ENCODE peak calls at places on chromosome 7, in ten cellular contexts. D is psoas muscle, P is tibial nerve, S is BJ, B is AG09309, L is kidney, Z is epithelial cell of esophagus, H is fibroblast of lung, R is lower leg skin, E is bronchial epithelial cell. A is an unnamed sample.

GRCh38 chr7:43569424-43569823 is 13.5 kb upstream of the STK17A start:
- DNase-seq in D (no peak), P (no peak), S (peak), B (no peak), L (no peak), Z (peak), H (peak), R (no peak), E (peak), A (peak)

GRCh38 chr7:18508441-18509427 is 13.2 kb downstream of the HDAC9 start:
- DNase-seq in D (no peak), P (no peak), S (peak), B (peak), L (no peak), Z (peak), H (peak), R (no peak), E (peak), A (peak)

GRCh38 chr7:25495342-25495855 is 267.1 kb upstream of the NPVF start:
- DNase-seq in D (no peak), P (peak), S (no peak), B (no peak), L (no peak), Z (no peak), H (no peak), R (no peak), E (no peak), A (no peak)

GRCh38 chr7:156614434-156615264 is 25.9 kb upstream of the RNF32 start:
- DNase-seq in D (no peak), P (no peak), S (no peak), B (no peak), L (no peak), Z (no peak), H (no peak), R (no peak), E (no peak), A (no peak)

GRCh38 chr7:98810166-98810802 is 59.5 kb downstream of the TMEM130 start:
- DNase-seq in D (no peak), P (no peak), S (no peak), B (no peak), L (no peak), Z (no peak), H (peak), R (no peak), E (no peak), A (no peak)

GRCh38 chr7:1693991-1694524 is 24.0 kb downstream of the ELFN1 start:
- DNase-seq in D (peak), P (peak), S (no peak), B (no peak), L (peak), Z (no peak), H (peak), R (peak), E (no peak), A (peak)

GRCh38 chr7:33854178-33854577 is 51.2 kb upstream of the BMPER start:
- DNase-seq in D (no peak), P (no peak), S (peak), B (peak), L (no peak), Z (peak), H (peak), R (no peak), E (peak), A (peak)

GRCh38 chr7:82364671-82365070 is 78.9 kb downstream of the CACNA2D1 start:
- DNase-seq in D (no peak), P (no peak), S (no peak), B (no peak), L (no peak), Z (no peak), H (no peak), R (no peak), E (no peak), A (no peak)

GRCh38 chr7:149161241-149161848 is 14.1 kb downstream of the ZNF398 start:
- DNase-seq in D (no peak), P (no peak), S (no peak), B (no peak), L (no peak), Z (peak), H (peak), R (no peak), E (peak), A (no peak)

GRCh38 chr7:149714081-149714909 is 59.1 kb downstream of the ZNF467 start:
- DNase-seq in D (peak), P (peak), S (peak), B (no peak), L (peak), Z (peak), H (peak), R (peak), E (peak), A (peak)

DNA sequence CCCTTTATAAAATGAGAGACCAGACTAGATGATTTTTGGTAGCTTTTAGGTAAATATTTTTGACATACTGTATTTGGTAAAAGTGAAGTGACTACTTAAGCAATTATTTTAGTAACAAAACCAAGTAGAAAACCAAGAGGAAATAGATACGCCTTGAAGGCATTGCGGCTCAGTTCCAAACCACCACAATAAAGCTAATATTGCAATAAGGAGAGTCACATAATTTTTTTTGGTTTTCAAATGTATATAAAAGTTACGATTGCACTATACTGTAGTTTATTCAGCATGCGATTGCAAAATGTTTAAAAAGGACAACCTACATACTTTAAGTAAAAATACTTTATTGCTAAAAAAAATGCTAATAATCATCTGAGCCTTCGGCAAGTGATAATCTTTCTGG is 581.7 kb upstream of the POT1 start:
- DNase-seq in D (no peak), P (no peak), S (no peak), B (no peak), L (no peak), Z (peak), H (no peak), R (no peak), E (peak), A (no peak)
- H3K4me3 ChIP-seq in D (no peak), P (no peak), S (no peak), B (no peak), L (no peak), Z (no peak), H (no peak), R (no peak), E (no peak), A (no peak)

DNA sequence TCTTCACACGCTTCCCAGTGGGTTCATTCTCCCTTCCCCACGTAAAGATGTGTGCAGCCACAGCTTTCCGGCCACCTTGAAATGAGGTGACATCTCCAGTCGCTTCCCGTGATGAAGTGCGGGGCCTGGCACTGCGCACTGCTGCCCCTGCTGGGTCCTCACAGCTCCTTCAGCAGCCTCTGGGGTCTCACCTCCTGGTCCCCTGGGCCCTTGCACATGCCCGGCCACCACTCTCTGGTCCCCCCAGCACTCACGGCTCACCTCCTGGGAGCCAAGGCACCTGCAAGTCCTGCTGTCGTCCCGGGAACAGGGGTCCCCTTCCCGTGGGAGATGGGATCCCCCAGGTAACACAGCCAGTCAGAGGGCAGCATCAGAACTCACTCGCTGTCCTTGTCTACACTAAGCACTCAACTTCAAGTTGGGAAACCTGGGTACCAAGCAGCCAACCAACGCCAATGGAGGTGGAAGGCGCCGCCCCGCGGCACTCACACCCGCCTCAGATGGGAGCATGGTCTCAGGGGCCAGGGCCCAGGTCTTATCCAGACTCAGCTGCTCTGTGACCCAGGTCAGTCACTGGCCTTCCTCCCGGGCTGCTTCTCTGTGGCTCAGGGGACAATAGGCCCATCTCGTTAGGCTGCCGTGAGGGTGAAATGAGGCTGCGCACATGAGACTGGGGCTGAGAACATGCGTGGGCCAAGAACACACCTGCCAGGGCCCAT is 176.2 kb downstream of the PTPRN2 start:
- DNase-seq in D (no peak), P (no peak), S (no peak), B (no peak), L (peak), Z (no peak), H (no peak), R (peak), E (no peak), A (no peak)
- TF ChIP-seq CTCF in D (no peak), P (no peak), S (no peak), B (no peak), L (no peak), Z (no peak), H (no peak), R (no peak), E (no peak), A (no peak)

GRCh38 chr7:93910076-93910994 is 4.0 kb downstream of the GNGT1 start:
- DNase-seq in D (peak), P (no peak), S (peak), B (no peak), L (no peak), Z (no peak), H (peak), R (no peak), E (peak), A (peak)

GRCh38 chr7:93913197-93913596 is 6.8 kb downstream of the GNGT1 start:
- DNase-seq in D (no peak), P (no peak), S (no peak), B (no peak), L (no peak), Z (no peak), H (no peak), R (no peak), E (no peak), A (no peak)

DNA sequence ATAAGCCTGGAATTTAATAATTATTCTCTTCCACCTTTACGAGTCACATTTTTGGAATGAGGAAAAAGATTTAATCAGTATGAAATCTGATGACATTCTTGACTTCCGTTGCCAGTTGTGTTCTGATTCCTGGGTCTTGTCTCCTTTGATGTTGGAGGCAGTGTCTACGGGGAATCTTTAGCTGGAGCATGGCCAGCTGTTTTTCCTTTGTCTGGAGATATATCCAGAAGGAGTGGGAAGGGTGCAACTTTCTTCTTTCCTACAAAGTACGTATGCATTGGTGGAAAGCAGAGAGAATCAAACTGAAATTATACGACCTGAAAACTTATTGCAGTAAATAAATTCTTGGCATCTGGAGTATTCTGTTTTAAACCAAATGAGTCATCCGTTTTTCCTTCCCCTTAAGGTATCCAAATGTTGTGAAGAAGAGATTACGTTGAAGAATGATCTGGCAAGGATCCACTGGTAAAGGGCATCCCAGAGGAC is 6.9 kb upstream of the GNG11 start:
- DNase-seq in D (no peak), P (no peak), S (no peak), B (no peak), L (no peak), Z (peak), H (peak), R (no peak), E (peak), A (peak)
- H3K4me3 ChIP-seq in D (no peak), P (no peak), S (no peak), B (no peak), L (no peak), Z (no peak), H (no peak), R (no peak), E (no peak), A (no peak)

GRCh38 chr7:140982508-140982907 is 32.2 kb downstream of the MRPS33 start:
- DNase-seq in D (no peak), P (no peak), S (no peak), B (no peak), L (no peak), Z (no peak), H (no peak), R (no peak), E (no peak), A (no peak)

GRCh38 chr7:140989068-140989467 is 25.7 kb downstream of the MRPS33 start:
- DNase-seq in D (no peak), P (no peak), S (no peak), B (no peak), L (no peak), Z (no peak), H (no peak), R (no peak), E (no peak), A (no peak)

DNA sequence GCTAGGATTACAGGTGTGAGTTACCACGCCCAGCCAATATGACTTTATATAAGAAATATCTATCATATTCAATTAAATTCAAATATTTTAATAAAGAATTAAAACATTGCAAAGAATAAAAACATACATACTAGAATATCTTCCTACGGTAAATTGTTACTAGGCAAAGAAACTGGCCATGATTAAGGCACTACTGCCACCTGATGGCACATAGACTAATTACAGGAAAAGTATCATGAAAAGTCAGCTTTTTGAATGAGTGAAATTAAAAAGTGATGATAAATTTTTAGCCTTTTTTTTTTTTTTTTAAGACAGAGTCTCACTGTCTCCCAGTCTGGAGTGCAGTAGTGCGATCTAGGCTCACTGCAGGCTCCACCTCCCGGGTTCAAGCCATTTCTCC is 30.9 kb downstream of the MRPS33 start:
- DNase-seq in D (no peak), P (no peak), S (no peak), B (no peak), L (no peak), Z (no peak), H (no peak), R (no peak), E (no peak), A (no peak)
- TF ChIP-seq CTCF in D (no peak), P (no peak), S (peak), B (no peak), L (no peak), Z (no peak), H (peak), R (no peak), E (no peak), A (no peak)

GRCh38 chr7:64849250-64849923 is 53.7 kb upstream of the ZNF273 start:
- DNase-seq in D (peak), P (no peak), S (no peak), B (no peak), L (no peak), Z (peak), H (peak), R (no peak), E (peak), A (peak)

GRCh38 chr7:64854969-64855368 is 48.1 kb upstream of the ZNF273 start:
- DNase-seq in D (no peak), P (no peak), S (no peak), B (no peak), L (no peak), Z (peak), H (no peak), R (no peak), E (no peak), A (no peak)

GRCh38 chr7:64853679-64854078 is 49.4 kb upstream of the ZNF273 start:
- DNase-seq in D (no peak), P (no peak), S (no peak), B (no peak), L (no peak), Z (no peak), H (no peak), R (no peak), E (no peak), A (no peak)

GRCh38 chr7:64849924-64850499 is 53.1 kb upstream of the ZNF273 start:
- DNase-seq in D (no peak), P (no peak), S (no peak), B (no peak), L (no peak), Z (no peak), H (no peak), R (no peak), E (no peak), A (no peak)
- H3K4me3 ChIP-seq in D (no peak), P (no peak), S (no peak), B (no peak), L (no peak), Z (no peak), H (no peak), R (no peak), E (no peak), A (no peak)

GRCh38 chr7:134878731-134879295 is 99.4 kb downstream of the CALD1 start:
- DNase-seq in D (no peak), P (no peak), S (no peak), B (no peak), L (no peak), Z (no peak), H (no peak), R (no peak), E (no peak), A (no peak)
- TF ChIP-seq CTCF in D (no peak), P (no peak), S (no peak), B (no peak), L (no peak), Z (peak), H (no peak), R (no peak), E (no peak), A (peak)

DNA sequence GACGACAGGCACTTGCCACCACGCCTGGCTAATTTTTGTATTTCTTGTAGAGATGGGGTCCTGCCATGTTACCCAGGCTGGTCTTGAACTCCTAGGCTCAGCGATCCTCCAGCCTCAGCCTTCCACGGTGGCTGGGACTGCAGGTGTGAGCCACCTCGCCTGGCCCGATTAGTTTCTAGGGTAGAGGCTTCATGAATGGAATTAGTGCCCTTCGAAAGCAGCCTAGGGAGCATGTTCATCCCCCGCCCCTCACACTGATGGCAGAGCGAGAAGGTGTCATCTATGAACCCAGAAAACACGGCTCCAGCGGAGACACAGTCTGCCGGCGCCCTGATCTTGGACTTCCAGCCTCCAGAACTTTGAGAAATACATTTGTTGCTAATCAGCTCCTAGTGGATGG is 10.2 kb downstream of the PDGFA start:
- DNase-seq in D (peak), P (no peak), S (no peak), B (no peak), L (peak), Z (no peak), H (no peak), R (no peak), E (no peak), A (no peak)
- H3K4me3 ChIP-seq in D (no peak), P (no peak), S (no peak), B (no peak), L (no peak), Z (no peak), H (no peak), R (no peak), E (no peak), A (no peak)

GRCh38 chr7:73980206-73980605 is 47.8 kb upstream of the ELN start:
- DNase-seq in D (peak), P (no peak), S (no peak), B (no peak), L (peak), Z (no peak), H (no peak), R (no peak), E (no peak), A (no peak)

GRCh38 chr7:73974948-73975926 is 52.7 kb upstream of the ELN start:
- DNase-seq in D (peak), P (no peak), S (no peak), B (no peak), L (peak), Z (no peak), H (no peak), R (peak), E (no peak), A (no peak)

GRCh38 chr7:73976761-73977625 is 51.0 kb upstream of the ELN start:
- DNase-seq in D (peak), P (peak), S (no peak), B (no peak), L (peak), Z (no peak), H (no peak), R (peak), E (no peak), A (peak)

GRCh38 chr7:73977626-73978618 is 50.1 kb upstream of the ELN start:
- DNase-seq in D (peak), P (no peak), S (no peak), B (no peak), L (peak), Z (no peak), H (peak), R (peak), E (no peak), A (peak)

DNA sequence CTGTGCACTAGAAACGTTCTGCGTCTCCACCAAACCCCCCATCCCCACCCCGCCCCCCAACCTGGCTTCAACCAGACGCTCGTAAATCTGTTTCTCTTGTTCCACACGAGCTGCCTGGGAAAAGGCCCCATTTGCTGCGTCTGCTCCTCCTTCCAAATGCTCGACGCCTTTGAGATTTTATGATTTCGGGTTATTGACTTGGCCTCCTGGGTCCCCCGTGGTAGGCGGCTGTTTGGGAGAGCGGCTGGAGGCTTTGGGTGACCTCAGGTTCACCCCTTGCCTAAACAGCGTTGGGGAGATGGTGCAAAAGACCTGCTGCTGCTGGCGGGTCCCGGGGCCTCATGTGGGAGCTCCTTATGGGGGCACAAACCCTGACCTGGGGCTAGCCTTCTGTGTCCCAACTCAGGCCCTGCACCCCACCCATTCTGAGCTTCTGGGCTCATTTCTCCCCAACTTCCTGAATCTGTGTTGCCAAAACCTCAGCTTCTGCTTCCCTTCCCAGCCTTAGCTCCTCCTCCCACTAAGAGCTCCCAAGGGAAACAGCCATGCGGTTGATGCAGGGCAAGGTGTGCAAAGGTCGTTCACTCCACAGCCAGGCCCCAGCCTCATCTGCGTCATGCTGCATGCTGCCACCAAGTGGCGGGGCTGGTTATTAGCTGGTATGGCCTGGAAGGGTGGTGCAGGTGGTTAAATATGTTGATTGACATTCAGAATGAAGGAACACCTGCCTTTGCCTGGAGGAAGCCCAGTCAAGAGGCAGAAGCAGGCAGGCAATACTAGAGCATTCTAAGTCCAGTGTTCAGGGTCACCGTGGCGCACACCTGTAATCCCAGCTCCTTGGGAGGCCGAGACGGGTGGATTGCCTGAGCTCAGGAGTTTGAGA is 49.1 kb upstream of the ELN start:
- DNase-seq in D (peak), P (peak), S (no peak), B (no peak), L (peak), Z (peak), H (peak), R (peak), E (peak), A (peak)
- TF ChIP-seq CTCF in D (peak), P (no peak), S (peak), B (peak), L (peak), Z (peak), H (peak), R (no peak), E (peak), A (peak)

A was measured in AG10803.